ENCODE peak calls at places on chromosomes 13 and 19, in seven cellular contexts. V, E, I, B, K, D and O are unnamed samples.

GRCh38 chr13:39597828-39598227 is 5.2 kb downstream of the LHFPL6 start:
- DNase-seq in I (no peak), D (no peak), B (no peak), E (no peak), V (no peak), K (no peak), O (no peak)

GRCh38 chr19:33763661-33764343 is 32.9 kb upstream of the KCTD15 start:
- DNase-seq in K (no peak), I (no peak), E (no peak), D (no peak), V (peak), B (no peak), O (no peak)

GRCh38 chr13:23922005-23922932 is 25.0 kb upstream of the C1QTNF9B start:
- DNase-seq in V (no peak), D (no peak), E (no peak), B (no peak), I (no peak), K (no peak), O (no peak)

GRCh38 chr19:45503909-45504308 is 3.4 kb upstream of the VASP start:
- DNase-seq in I (no peak), K (no peak), B (no peak), D (no peak), E (no peak), V (no peak), O (no peak)

GRCh38 chr13:86986448-86986847 is 684.7 kb upstream of the SLITRK5 start:
- DNase-seq in D (no peak), V (no peak), E (no peak), K (no peak), B (no peak), I (peak), O (no peak)

GRCh38 chr13:113855012-113855921 is 8.6 kb downstream of the GAS6 start:
- DNase-seq in K (no peak), I (no peak), B (no peak), V (no peak), D (no peak), E (peak), O (peak)

GRCh38 chr19:17125728-17126677 is 50.4 kb downstream of the MYO9B start:
- DNase-seq in K (no peak), V (peak), B (no peak), E (no peak), D (no peak), I (no peak), O (peak)

GRCh38 chr19:5880604-5881078 is 10.3 kb upstream of the FUT5 start:
- DNase-seq in V (no peak), K (no peak), E (peak), D (no peak), B (peak), I (peak), O (peak)

GRCh38 chr13:23848639-23849282 is 40.4 kb downstream of the MIPEP start:
- DNase-seq in E (no peak), K (no peak), D (no peak), V (no peak), I (no peak), B (no peak), O (no peak)

GRCh38 chr19:737591-738093 is 13.3 kb upstream of the MISP start:
- DNase-seq in E (peak), B (no peak), K (no peak), V (peak), D (peak), I (peak), O (peak)

GRCh38 chr19:29323972-29324680 is 111.2 kb upstream of the UQCRFS1 start:
- DNase-seq in E (no peak), B (peak), K (no peak), D (no peak), V (no peak), I (no peak), O (no peak)

GRCh38 chr13:93875527-93875926 is 604.0 kb downstream of the DCT start:
- DNase-seq in I (no peak), V (no peak), E (no peak), D (no peak), B (no peak), K (no peak), O (no peak)

GRCh38 chr13:21176982-21177284 is 475 bp downstream of the MRPL57 start:
- DNase-seq in B (no peak), V (no peak), K (no peak), I (no peak), D (no peak), E (no peak), O (no peak)

GRCh38 chr13:112793545-112794445 is 104.0 kb downstream of the ATP11A start:
- DNase-seq in D (no peak), B (no peak), E (no peak), V (no peak), I (no peak), K (no peak), O (no peak)

GRCh38 chr13:67238277-67238859 is 8.2 kb upstream of the PCDH9 start:
- DNase-seq in E (no peak), B (no peak), K (no peak), D (no peak), V (peak), I (no peak), O (no peak)

GRCh38 chr13:85148009-85148408 is 651.2 kb downstream of the SLITRK6 start:
- DNase-seq in B (no peak), I (peak), K (no peak), E (no peak), V (no peak), D (no peak), O (no peak)

GRCh38 chr19:14434157-14434501 is 1.0 kb downstream of the PKN1 start:
- DNase-seq in E (no peak), K (no peak), I (no peak), D (no peak), V (peak), B (no peak), O (no peak)

GRCh38 chr13:66657165-66657895 is 572.8 kb downstream of the PCDH9 start:
- DNase-seq in E (peak), B (no peak), I (peak), V (peak), K (no peak), D (no peak), O (no peak)

GRCh38 chr19:13782537-13782936 is 8.3 kb downstream of the C19orf53 start:
- DNase-seq in B (no peak), E (no peak), I (no peak), D (no peak), K (no peak), V (no peak), O (no peak)

GRCh38 chr19:55382522-55383054 is 1.5 kb downstream of the TMEM238 start:
- DNase-seq in E (no peak), I (no peak), B (no peak), K (no peak), D (no peak), V (no peak), O (no peak)

DNA sequence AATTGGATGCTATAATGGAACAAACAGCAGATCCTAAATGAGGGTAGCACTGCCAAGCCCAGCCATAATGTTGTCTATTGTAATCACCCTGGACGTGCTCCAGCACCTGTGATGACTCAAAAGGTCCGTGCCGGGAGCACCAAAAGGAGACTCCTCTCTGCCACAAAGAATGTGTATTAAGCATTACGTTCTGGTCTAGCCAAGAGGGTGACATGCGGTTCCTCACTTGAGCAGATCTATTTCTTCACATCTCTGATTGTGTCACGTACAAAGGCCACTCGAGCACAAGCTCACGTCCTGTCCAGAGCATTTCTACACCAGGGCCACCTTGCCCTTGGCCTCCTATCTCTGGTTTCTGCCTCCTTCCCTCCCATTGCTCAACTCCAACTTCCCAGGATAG is 219.9 kb upstream of the IRS2 start:
- DNase-seq in B (no peak), D (no peak), K (no peak), I (peak), E (no peak), V (no peak), O (no peak)
- H3K27ac ChIP-seq in B (no peak), D (no peak), K (no peak), I (peak), E (no peak), V (no peak), O (no peak)

GRCh38 chr13:32947886-32948285 is 68.3 kb upstream of the KL start:
- DNase-seq in E (no peak), K (no peak), V (peak), D (no peak), B (no peak), I (no peak), O (no peak)
- TF ChIP-seq EP300 in E (no peak), K (no peak), V (no peak), D (no peak), B (no peak), I (no peak), O (no peak)

GRCh38 chr13:51590231-51590630 is 6.0 kb downstream of the WDFY2 start:
- DNase-seq in I (no peak), V (no peak), B (no peak), K (no peak), D (no peak), E (no peak), O (no peak)

GRCh38 chr13:51589793-51590192 is 5.5 kb downstream of the WDFY2 start:
- DNase-seq in D (no peak), V (peak), K (no peak), B (no peak), E (no peak), I (no peak), O (no peak)

GRCh38 chr13:51588406-51588949 is 4.2 kb downstream of the WDFY2 start:
- DNase-seq in V (no peak), E (no peak), B (no peak), D (no peak), K (no peak), I (no peak), O (no peak)

GRCh38 chr13:51594432-51594831 is 10.2 kb downstream of the WDFY2 start:
- DNase-seq in D (no peak), V (no peak), K (no peak), B (no peak), E (no peak), I (no peak), O (no peak)

GRCh38 chr13:51590966-51591627 is 6.8 kb downstream of the WDFY2 start:
- DNase-seq in D (no peak), B (no peak), V (peak), E (no peak), I (peak), K (no peak), O (no peak)
- H3K27ac ChIP-seq in D (no peak), B (peak), V (peak), E (no peak), I (peak), K (peak), O (peak)

DNA sequence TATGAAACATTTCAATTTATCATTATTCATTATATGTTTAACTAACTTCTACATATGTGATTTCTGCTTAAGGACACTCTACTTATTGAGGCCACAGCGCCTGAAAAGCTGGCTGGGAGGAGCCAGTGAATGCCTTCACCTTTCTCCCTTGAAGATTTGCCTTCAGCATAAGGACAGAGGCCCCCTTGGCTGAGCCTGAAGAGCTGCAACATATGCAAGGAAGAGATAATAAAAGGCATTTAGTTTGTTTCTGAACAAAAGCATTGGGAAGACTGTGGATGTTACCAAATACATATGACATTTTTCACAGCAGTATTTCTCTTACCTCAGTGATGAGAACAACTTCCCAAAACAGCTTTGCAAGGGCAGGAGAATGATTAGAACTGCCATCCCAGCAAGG is 92.1 kb downstream of the ABCC4 start:
- DNase-seq in D (no peak), V (no peak), E (no peak), K (no peak), B (no peak), I (no peak), O (no peak)
- TF ChIP-seq EP300 in D (no peak), V (no peak), E (no peak), K (no peak), B (no peak), I (no peak), O (no peak)

DNA sequence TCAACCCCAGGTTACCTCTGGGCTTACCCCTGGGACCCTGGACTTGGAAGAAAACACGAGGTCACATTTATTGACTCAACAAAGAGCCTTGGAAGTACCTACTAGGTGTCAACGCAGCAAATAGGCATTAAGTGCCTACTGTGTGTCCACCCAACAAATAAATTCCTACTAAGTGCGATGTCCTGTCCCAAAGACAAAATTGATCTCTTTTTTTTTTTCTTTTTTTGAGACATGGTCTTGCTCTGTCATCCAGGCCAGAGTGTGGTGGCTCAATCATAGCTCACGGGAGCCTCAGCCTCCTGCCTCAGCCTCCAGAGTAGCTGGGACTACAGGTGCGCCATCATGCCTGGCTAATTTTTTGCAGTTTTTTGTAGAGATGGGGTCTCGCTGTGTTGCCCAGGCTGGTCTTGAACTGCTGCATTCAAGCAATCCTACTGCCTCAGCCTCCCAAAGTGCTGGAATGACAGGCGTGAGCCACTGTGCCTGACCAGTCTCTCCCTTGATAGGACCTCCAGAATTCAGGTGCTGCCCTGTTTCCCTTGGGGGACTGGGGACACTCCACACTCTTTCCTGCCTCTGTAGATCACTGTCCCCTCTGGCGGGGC is 595 bp upstream of the S1PR2 start:
- DNase-seq in D (no peak), V (no peak), B (no peak), E (no peak), I (no peak), K (no peak), O (no peak)
- H3K27ac ChIP-seq in D (no peak), V (no peak), B (peak), E (no peak), I (peak), K (peak), O (peak)

GRCh38 chr13:110376120-110376519 is 69.0 kb downstream of the COL4A2 start:
- DNase-seq in K (no peak), I (no peak), V (peak), D (no peak), B (no peak), E (no peak), O (no peak)
- TF ChIP-seq EP300 in K (peak), I (no peak), V (no peak), D (no peak), B (no peak), E (no peak), O (no peak)

GRCh38 chr19:1829958-1830357 is 17.9 kb upstream of the ATP8B3 start:
- DNase-seq in V (no peak), B (no peak), D (no peak), E (no peak), K (no peak), I (no peak), O (no peak)

GRCh38 chr19:1828279-1829238 is 16.5 kb upstream of the ATP8B3 start:
- DNase-seq in K (no peak), V (no peak), E (no peak), I (no peak), B (no peak), D (no peak), O (no peak)

GRCh38 chr19:1825909-1826556 is 14.0 kb upstream of the ATP8B3 start:
- DNase-seq in I (peak), E (peak), V (peak), K (peak), D (peak), B (no peak), O (peak)

GRCh38 chr19:1826557-1827521 is 14.8 kb upstream of the ATP8B3 start:
- DNase-seq in E (peak), B (no peak), V (peak), I (peak), K (no peak), D (no peak), O (no peak)

GRCh38 chr19:1827566-1828278 is 15.6 kb upstream of the ATP8B3 start:
- DNase-seq in D (no peak), K (no peak), V (no peak), E (no peak), B (no peak), I (no peak), O (no peak)
- H3K27ac ChIP-seq in D (no peak), K (no peak), V (no peak), E (peak), B (no peak), I (no peak), O (no peak)

GRCh38 chr19:35843676-35844481 is 8.4 kb downstream of the NPHS1 start:
- DNase-seq in K (no peak), D (no peak), I (peak), V (peak), E (no peak), B (no peak), O (peak)
- TF ChIP-seq EP300 in K (no peak), D (no peak), I (no peak), V (no peak), E (no peak), B (no peak), O (no peak)

DNA sequence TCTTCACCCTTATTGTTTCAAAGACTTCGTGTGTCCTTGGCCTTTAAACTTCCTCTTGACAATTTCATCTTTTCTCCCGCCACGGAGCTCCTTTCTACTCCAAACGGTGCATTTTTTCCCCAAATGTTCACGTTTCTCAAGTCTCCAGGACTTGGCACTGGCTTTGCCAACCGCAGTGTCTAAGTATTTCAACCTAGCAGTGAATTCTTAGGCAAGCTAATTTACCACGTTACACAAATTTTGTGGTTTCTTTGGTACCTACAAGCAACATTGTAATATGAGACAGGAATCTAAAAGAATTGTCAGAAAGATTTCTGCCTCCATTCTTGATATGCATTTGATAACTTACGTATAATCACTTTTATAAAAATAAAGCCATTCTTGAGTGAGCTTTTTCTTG is 10.8 kb downstream of the ZIC2 start:
- DNase-seq in E (no peak), B (no peak), V (no peak), I (no peak), K (no peak), D (no peak), O (no peak)
- H3K27ac ChIP-seq in E (no peak), B (no peak), V (no peak), I (no peak), K (no peak), D (no peak), O (no peak)

GRCh38 chr13:71339736-71340135 is 527.3 kb downstream of the DACH1 start:
- DNase-seq in E (no peak), B (no peak), V (no peak), D (no peak), K (no peak), I (no peak), O (no peak)
- TF ChIP-seq EP300 in E (no peak), B (no peak), V (no peak), D (no peak), K (no peak), I (no peak), O (no peak)